ENCODE peak calls at places on chromosomes 11 and 22, in four cellular contexts. One of them, this sample, is unnamed. For H3K4me1, the result is how much of the 10 kb centered on the place peaks cover.

GRCh38 chr22:23826510-23827350 is 12.1 kb downstream of the DERL3 start:
- DNase-seq in prostate gland: no peak
- DNase-seq in small intestine: no peak
- DNase-seq in tibial nerve: no peak
- DNase-seq in this sample: no peak

GRCh38 chr11:28537822-28538221 is 429.6 kb downstream of the METTL15 start:
- DNase-seq in tibial nerve: no peak
- DNase-seq in prostate gland: no peak
- DNase-seq in small intestine: no peak
- DNase-seq in this sample: no peak

GRCh38 chr11:8036986-8037385 is 44.0 kb upstream of the TUB start:
- DNase-seq in tibial nerve: no peak
- DNase-seq in small intestine: no peak
- DNase-seq in prostate gland: no peak
- DNase-seq in this sample: no peak

GRCh38 chr11:126391970-126392637 is 36.6 kb downstream of the ST3GAL4 start:
- DNase-seq in tibial nerve: no peak
- DNase-seq in small intestine: no peak
- DNase-seq in prostate gland: no peak
- DNase-seq in this sample: peak

GRCh38 chr11:109371444-109372176 is 50.4 kb upstream of the C11orf87 start:
- DNase-seq in small intestine: no peak
- DNase-seq in prostate gland: no peak
- DNase-seq in tibial nerve: no peak
- DNase-seq in this sample: no peak

GRCh38 chr22:30857103-30857502 is 111.5 kb downstream of the MORC2 start:
- DNase-seq in prostate gland: no peak
- DNase-seq in small intestine: no peak
- DNase-seq in tibial nerve: no peak
- DNase-seq in this sample: no peak

GRCh38 chr11:119441898-119442243 is 18.9 kb upstream of the THY1 start:
- DNase-seq in small intestine: no peak
- DNase-seq in tibial nerve: no peak
- DNase-seq in prostate gland: no peak
- DNase-seq in this sample: no peak

GRCh38 chr22:40511604-40512003 is 124.9 kb downstream of the MRTFA start:
- DNase-seq in prostate gland: no peak
- DNase-seq in tibial nerve: no peak
- DNase-seq in small intestine: no peak
- DNase-seq in this sample: no peak

GRCh38 chr11:61429346-61429690 is 457 bp downstream of the CPSF7 start:
- DNase-seq in small intestine: peak
- DNase-seq in tibial nerve: peak
- DNase-seq in prostate gland: no peak
- DNase-seq in this sample: peak

GRCh38 chr11:45915446-45915845 is 2.2 kb downstream of the PEX16 start:
- DNase-seq in prostate gland: no peak
- DNase-seq in tibial nerve: no peak
- DNase-seq in small intestine: no peak
- DNase-seq in this sample: no peak

GRCh38 chr11:112412383-112412782 is 151.7 kb upstream of the PLET1 start:
- DNase-seq in tibial nerve: no peak
- DNase-seq in prostate gland: no peak
- DNase-seq in small intestine: no peak
- DNase-seq in this sample: no peak

GRCh38 chr11:2036863-2037486 is 39.3 kb upstream of the H19 start:
- DNase-seq in tibial nerve: no peak
- DNase-seq in prostate gland: no peak
- DNase-seq in small intestine: no peak
- DNase-seq in this sample: no peak

GRCh38 chr22:38230108-38230825 is 28.5 kb downstream of the MAFF start:
- DNase-seq in small intestine: peak
- DNase-seq in prostate gland: peak
- DNase-seq in tibial nerve: no peak
- DNase-seq in this sample: peak

GRCh38 chr22:40898850-40899357 is 37.0 kb upstream of the DNAJB7 start:
- DNase-seq in tibial nerve: no peak
- DNase-seq in prostate gland: no peak
- DNase-seq in small intestine: peak
- DNase-seq in this sample: no peak

GRCh38 chr11:846496-847098 is 3.9 kb downstream of the TSPAN4 start:
- DNase-seq in tibial nerve: no peak
- DNase-seq in small intestine: no peak
- DNase-seq in prostate gland: no peak
- DNase-seq in this sample: no peak

GRCh38 chr11:41789376-41789775 is 329.9 kb upstream of the LRRC4C start:
- DNase-seq in small intestine: no peak
- DNase-seq in prostate gland: no peak
- DNase-seq in tibial nerve: no peak
- DNase-seq in this sample: no peak

GRCh38 chr11:64539239-64539638 is 51.8 kb upstream of the SLC22A12 start:
- DNase-seq in prostate gland: no peak
- DNase-seq in small intestine: no peak
- DNase-seq in tibial nerve: no peak
- DNase-seq in this sample: no peak

GRCh38 chr11:61545341-61545740 is 35.5 kb downstream of the SYT7 start:
- DNase-seq in prostate gland: no peak
- DNase-seq in small intestine: no peak
- DNase-seq in tibial nerve: no peak
- DNase-seq in this sample: no peak

GRCh38 chr22:24086310-24086709 is 75.2 kb downstream of the CABIN1 start:
- DNase-seq in prostate gland: no peak
- DNase-seq in tibial nerve: no peak
- DNase-seq in small intestine: no peak
- DNase-seq in this sample: no peak

GRCh38 chr11:119373059-119373875 is 8.2 kb downstream of the USP2 start:
- DNase-seq in tibial nerve: no peak
- DNase-seq in small intestine: no peak
- DNase-seq in prostate gland: no peak
- DNase-seq in this sample: no peak

GRCh38 chr22:24550028-24550901 is 4.7 kb downstream of the GUCD1 start:
- DNase-seq in prostate gland: no peak
- DNase-seq in tibial nerve: no peak
- DNase-seq in small intestine: peak
- DNase-seq in this sample: no peak

GRCh38 chr22:43860126-43860525 is 2.2 kb downstream of the SULT4A1 start:
- DNase-seq in tibial nerve: no peak
- DNase-seq in prostate gland: no peak
- DNase-seq in small intestine: no peak
- DNase-seq in this sample: no peak

GRCh38 chr22:43861529-43861928 is 784 bp downstream of the SULT4A1 start:
- DNase-seq in small intestine: peak
- DNase-seq in prostate gland: no peak
- DNase-seq in tibial nerve: no peak
- DNase-seq in this sample: no peak

GRCh38 chr22:43862882-43863202 is 529 bp upstream of the SULT4A1 start:
- DNase-seq in prostate gland: no peak
- DNase-seq in small intestine: no peak
- DNase-seq in tibial nerve: no peak
- DNase-seq in this sample: no peak

GRCh38 chr22:43860831-43861230 is 1.5 kb downstream of the SULT4A1 start:
- DNase-seq in tibial nerve: no peak
- DNase-seq in prostate gland: no peak
- DNase-seq in small intestine: peak
- DNase-seq in this sample: no peak

DNA sequence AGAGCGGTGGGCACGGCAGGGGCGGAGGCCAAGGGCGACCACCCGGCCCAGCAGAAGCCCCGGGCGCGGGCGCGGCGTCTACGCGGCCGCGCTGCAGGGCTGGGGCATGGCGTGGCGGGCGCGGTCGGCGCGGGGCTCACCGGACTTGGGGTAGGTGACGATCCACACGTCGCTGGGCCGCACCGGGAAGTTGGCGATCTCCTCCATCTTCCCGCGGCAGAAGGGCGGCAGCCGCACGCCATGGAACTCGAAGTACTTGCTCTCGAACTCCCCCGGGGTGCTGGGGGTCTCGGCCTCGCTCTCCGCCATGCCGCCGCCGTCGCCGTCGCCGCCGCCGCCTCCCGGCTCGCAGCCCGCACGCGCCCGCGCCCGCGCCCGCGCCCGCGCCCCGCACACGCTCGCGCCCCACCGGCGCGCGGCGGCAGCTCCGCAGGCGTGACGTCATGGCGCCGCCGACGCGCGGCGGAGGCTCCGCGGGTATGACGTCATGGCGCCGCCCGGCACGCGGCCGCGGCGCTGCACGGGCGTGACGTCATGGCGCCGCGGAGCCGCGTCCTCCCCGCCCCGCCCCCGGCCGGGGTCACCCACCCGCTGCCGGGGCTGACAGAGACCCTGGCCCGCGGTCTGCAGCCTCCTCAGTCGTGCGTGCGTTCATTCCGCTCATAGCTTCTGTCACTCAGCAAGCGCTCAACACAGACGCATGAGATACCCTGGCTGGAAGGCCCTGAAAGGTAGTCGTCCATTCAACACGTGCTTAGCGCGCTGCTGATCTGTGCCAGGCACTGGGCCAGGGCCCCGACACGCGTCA is at the start of gene SULT4A1:
- DNase-seq in prostate gland: no peak
- DNase-seq in small intestine: peak
- DNase-seq in tibial nerve: no peak
- DNase-seq in this sample: no peak
- H3K27ac ChIP-seq in prostate gland: no peak
- H3K27ac ChIP-seq in small intestine: peak
- H3K27ac ChIP-seq in tibial nerve: no peak
- H3K27ac ChIP-seq in this sample: no peak

GRCh38 chr11:111186308-111186967 is 59.1 kb upstream of the POU2AF2 start:
- DNase-seq in small intestine: no peak
- DNase-seq in prostate gland: no peak
- DNase-seq in tibial nerve: no peak
- DNase-seq in this sample: no peak
- H3K4me1 ChIP-seq in small intestine: under half
- H3K4me1 ChIP-seq in prostate gland: under half
- H3K4me1 ChIP-seq in tibial nerve: under half
- H3K4me1 ChIP-seq in this sample: under half

GRCh38 chr22:46651316-46651715 is 31.1 kb downstream of the GRAMD4 start:
- DNase-seq in tibial nerve: no peak
- DNase-seq in prostate gland: no peak
- DNase-seq in small intestine: no peak
- DNase-seq in this sample: no peak

GRCh38 chr22:46652081-46652929 is 32.1 kb downstream of the GRAMD4 start:
- DNase-seq in tibial nerve: no peak
- DNase-seq in small intestine: peak
- DNase-seq in prostate gland: no peak
- DNase-seq in this sample: no peak

GRCh38 chr22:46653596-46653995 is 33.4 kb downstream of the GRAMD4 start:
- DNase-seq in tibial nerve: no peak
- DNase-seq in small intestine: peak
- DNase-seq in prostate gland: no peak
- DNase-seq in this sample: peak

GRCh38 chr22:46654426-46654825 is 34.2 kb downstream of the GRAMD4 start:
- DNase-seq in prostate gland: no peak
- DNase-seq in small intestine: no peak
- DNase-seq in tibial nerve: no peak
- DNase-seq in this sample: peak

DNA sequence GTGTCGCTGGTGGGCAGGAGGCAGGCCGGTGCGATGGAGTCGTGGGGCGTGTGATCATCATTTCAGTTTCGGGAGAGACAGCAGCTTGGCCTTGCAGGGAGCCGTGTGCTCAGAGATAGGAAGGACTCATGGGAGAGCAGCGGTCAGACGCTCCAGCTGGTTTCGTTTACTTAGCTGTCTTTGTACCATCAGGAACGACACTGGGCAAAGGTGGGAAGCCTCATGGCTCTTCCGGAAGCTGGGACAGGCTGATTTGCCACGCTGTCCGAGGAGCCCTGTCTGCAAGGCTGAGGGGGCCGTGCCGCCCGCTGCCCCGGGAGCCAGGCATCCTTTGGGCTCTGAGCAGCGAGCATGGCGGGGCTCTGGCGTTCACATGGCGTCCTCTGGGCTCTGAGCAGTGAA is 32.7 kb downstream of the GRAMD4 start:
- DNase-seq in small intestine: peak
- DNase-seq in tibial nerve: no peak
- DNase-seq in prostate gland: no peak
- DNase-seq in this sample: no peak
- H3K27ac ChIP-seq in small intestine: peak
- H3K27ac ChIP-seq in tibial nerve: no peak
- H3K27ac ChIP-seq in prostate gland: no peak
- H3K27ac ChIP-seq in this sample: no peak

GRCh38 chr11:34600339-34601084 is 20.4 kb upstream of the EHF start:
- DNase-seq in small intestine: peak
- DNase-seq in tibial nerve: no peak
- DNase-seq in prostate gland: peak
- DNase-seq in this sample: peak

GRCh38 chr11:34601085-34601444 is 19.8 kb upstream of the EHF start:
- DNase-seq in tibial nerve: no peak
- DNase-seq in small intestine: no peak
- DNase-seq in prostate gland: no peak
- DNase-seq in this sample: no peak

GRCh38 chr11:34601609-34602008 is 19.3 kb upstream of the EHF start:
- DNase-seq in prostate gland: no peak
- DNase-seq in small intestine: peak
- DNase-seq in tibial nerve: no peak
- DNase-seq in this sample: no peak

GRCh38 chr11:34602245-34602644 is 18.6 kb upstream of the EHF start:
- DNase-seq in tibial nerve: no peak
- DNase-seq in small intestine: peak
- DNase-seq in prostate gland: no peak
- DNase-seq in this sample: no peak

GRCh38 chr11:34599406-34599901 is 21.4 kb upstream of the EHF start:
- DNase-seq in prostate gland: no peak
- DNase-seq in small intestine: peak
- DNase-seq in tibial nerve: no peak
- DNase-seq in this sample: no peak
- H3K4me1 ChIP-seq in prostate gland: under half
- H3K4me1 ChIP-seq in small intestine: under half
- H3K4me1 ChIP-seq in tibial nerve: under half
- H3K4me1 ChIP-seq in this sample: under half

GRCh38 chr11:67410984-67411784 is 4.3 kb upstream of the CARNS1 start:
- DNase-seq in tibial nerve: no peak
- DNase-seq in prostate gland: no peak
- DNase-seq in small intestine: no peak
- DNase-seq in this sample: no peak

GRCh38 chr11:67408437-67409200 is 4.7 kb downstream of the TBC1D10C start:
- DNase-seq in tibial nerve: no peak
- DNase-seq in prostate gland: no peak
- DNase-seq in small intestine: no peak
- DNase-seq in this sample: no peak

GRCh38 chr11:67410369-67410831 is 5.1 kb upstream of the CARNS1 start:
- DNase-seq in tibial nerve: no peak
- DNase-seq in small intestine: no peak
- DNase-seq in prostate gland: no peak
- DNase-seq in this sample: no peak

GRCh38 chr11:67409261-67409666 is 5.4 kb downstream of the TBC1D10C start:
- DNase-seq in prostate gland: no peak
- DNase-seq in small intestine: peak
- DNase-seq in tibial nerve: no peak
- DNase-seq in this sample: peak

GRCh38 chr11:67409781-67410368 is 5.6 kb upstream of the CARNS1 start:
- DNase-seq in tibial nerve: no peak
- DNase-seq in prostate gland: no peak
- DNase-seq in small intestine: peak
- DNase-seq in this sample: peak
- H3K27ac ChIP-seq in tibial nerve: no peak
- H3K27ac ChIP-seq in prostate gland: no peak
- H3K27ac ChIP-seq in small intestine: no peak
- H3K27ac ChIP-seq in this sample: no peak